ENCODE peak calls at places on chromosomes 11 and 22, in ten cellular contexts. V is fibroblast of lung; G is bronchial epithelial cell; S is left ventricle myocardium inferior; D is body of pancreas; B is CD8-positive, alpha-beta T cell; I is SK-N-SH; Z is adipocyte; P is IMR-90; X is heart left ventricle. H is an unnamed sample.

GRCh38 chr11:86551286-86551685 is 121.1 kb downstream of the ME3 start:
- DNase-seq in V (peak; percentile 98), G (peak; percentile 87), S (no peak), D (peak; percentile 67), B (no peak), I (no peak), Z (peak; percentile 75), P (peak; percentile 95), X (peak; percentile 33), H (no peak)

GRCh38 chr11:17810736-17811135 is 76.2 kb downstream of the KCNC1 start:
- DNase-seq in V (peak; percentile 62), G (no peak), S (no peak), D (no peak), B (no peak), I (peak; percentile 54), Z (peak; percentile 45), P (peak; percentile 52), X (no peak), H (no peak)

GRCh38 chr11:12100886-12101285 is 9.5 kb upstream of the MICAL2 start:
- DNase-seq in V (no peak), G (no peak), S (peak; percentile 64), D (no peak), B (no peak), I (no peak), Z (no peak), P (no peak), X (no peak), H (no peak)

GRCh38 chr11:95968585-95968984 is 44.7 kb upstream of the MTMR2 start:
- DNase-seq in V (no peak), G (no peak), S (no peak), D (no peak), B (no peak), I (no peak), Z (no peak), P (peak; percentile 12), X (no peak), H (no peak)

GRCh38 chr11:105577645-105578044 is 32.2 kb upstream of the GRIA4 start:
- DNase-seq in V (peak; percentile 2), G (peak; percentile 41), S (no peak), D (no peak), B (no peak), I (peak; percentile 17), Z (peak; percentile 38), P (peak; percentile 37), X (no peak), H (no peak)

GRCh38 chr11:65558002-65558784 is at the start of gene LTBP3:
- DNase-seq in V (peak; percentile 82), G (no peak), S (peak; percentile 87), D (peak; percentile 86), B (no peak), I (peak; percentile 90), Z (peak; percentile 91), P (peak; percentile 71), X (peak; percentile 84), H (peak; percentile 94)

GRCh38 chr11:112655386-112655785 is 305.8 kb upstream of the NCAM1 start:
- DNase-seq in V (peak; percentile 88), G (no peak), S (peak; percentile 87), D (peak; percentile 61), B (no peak), I (no peak), Z (no peak), P (peak; percentile 2), X (peak; percentile 90), H (no peak)

GRCh38 chr11:76763573-76764348 is 19.4 kb upstream of the TSKU start:
- DNase-seq in V (peak; percentile 95), G (peak; percentile 94), S (no peak), D (no peak), B (no peak), I (no peak), Z (peak; percentile 79), P (peak; percentile 95), X (peak; percentile 58), H (no peak)

GRCh38 chr11:13183094-13183825 is 94.3 kb upstream of the BMAL1 start:
- DNase-seq in V (peak; percentile 83), G (peak; percentile 69), S (no peak), D (no peak), B (no peak), I (peak; percentile 26), Z (peak; percentile 81), P (peak; percentile 54), X (no peak), H (no peak)

GRCh38 chr11:126391286-126391954 is 35.9 kb downstream of the ST3GAL4 start:
- DNase-seq in V (no peak), G (no peak), S (no peak), D (no peak), B (no peak), I (no peak), Z (no peak), P (no peak), X (no peak), H (no peak)

GRCh38 chr11:134235399-134235798 is 10.9 kb downstream of the VPS26B start:
- DNase-seq in V (no peak), G (no peak), S (no peak), D (no peak), B (no peak), I (no peak), Z (no peak), P (no peak), X (no peak), H (no peak)

GRCh38 chr22:43720718-43721117 is 91.4 kb downstream of the EFCAB6 start:
- DNase-seq in V (no peak), G (no peak), S (no peak), D (no peak), B (no peak), I (no peak), Z (no peak), P (no peak), X (no peak), H (no peak)

GRCh38 chr11:68020575-68020974 is 9.9 kb upstream of the NDUFS8 start:
- DNase-seq in V (no peak), G (no peak), S (no peak), D (no peak), B (no peak), I (peak; percentile 82), Z (peak; percentile 47), P (peak; percentile 35), X (no peak), H (peak; percentile 93)

GRCh38 chr22:41770715-41771452 is 29.6 kb upstream of the CCDC134 start:
- DNase-seq in V (no peak), G (peak; percentile 80), S (no peak), D (no peak), B (no peak), I (no peak), Z (no peak), P (no peak), X (no peak), H (no peak)

GRCh38 chr11:128453444-128454336 is 133.7 kb downstream of the ETS1 start:
- DNase-seq in V (peak; percentile 99), G (peak; percentile 95), S (peak; percentile 60), D (peak; percentile 66), B (no peak), I (no peak), Z (peak; percentile 78), P (peak; percentile 99), X (peak; percentile 75), H (no peak)

GRCh38 chr11:128448487-128448886 is 138.9 kb downstream of the ETS1 start:
- DNase-seq in V (peak; percentile 91), G (peak; percentile 94), S (no peak), D (peak; percentile 91), B (no peak), I (no peak), Z (no peak), P (peak; percentile 87), X (no peak), H (peak; percentile 38)

GRCh38 chr11:128451651-128452470 is 135.5 kb downstream of the ETS1 start:
- DNase-seq in V (peak; percentile 81), G (no peak), S (peak; percentile 62), D (peak; percentile 74), B (no peak), I (no peak), Z (peak; percentile 80), P (peak; percentile 57), X (peak; percentile 75), H (peak; percentile 58)

GRCh38 chr11:128448981-128449713 is 138.2 kb downstream of the ETS1 start:
- DNase-seq in V (peak; percentile 70), G (no peak), S (no peak), D (no peak), B (no peak), I (no peak), Z (no peak), P (no peak), X (no peak), H (no peak)

DNA sequence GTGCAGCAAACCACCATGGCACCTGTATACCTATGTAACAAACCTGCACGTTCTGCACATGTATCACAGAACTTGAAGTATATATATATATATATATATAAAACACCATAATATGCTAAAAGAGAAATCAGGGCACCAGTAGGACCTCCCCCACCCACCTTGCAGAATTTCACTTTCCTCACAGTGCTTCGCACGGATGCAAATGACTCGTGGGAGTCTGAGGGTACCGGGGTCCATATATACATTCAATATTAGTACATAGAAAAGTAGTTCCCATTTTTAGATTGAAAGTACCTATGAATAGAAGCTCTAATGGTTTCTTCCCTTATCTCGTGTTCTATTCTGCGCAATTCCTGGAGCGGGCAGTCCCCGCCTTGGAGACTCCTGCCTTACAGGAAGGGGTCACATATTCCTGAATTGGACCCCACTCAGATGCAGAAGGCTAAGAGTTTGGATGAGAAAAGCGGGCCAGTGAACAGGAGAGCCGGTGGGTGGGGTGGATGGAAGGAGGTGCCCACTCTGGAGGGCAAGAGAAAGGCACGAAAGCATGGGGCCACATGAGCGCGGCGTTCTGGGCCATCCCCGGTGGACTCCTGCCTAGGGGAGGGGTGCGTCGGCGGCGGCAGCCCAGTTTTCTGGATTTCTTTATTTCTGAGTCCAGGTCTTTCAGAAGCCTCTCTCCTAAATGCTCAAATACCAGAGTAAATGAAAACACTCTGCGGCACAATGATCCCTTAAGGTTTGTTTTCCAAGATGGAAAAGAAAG is 136.3 kb downstream of the ETS1 start:
- DNase-seq in V (no peak), G (no peak), S (no peak), D (no peak), B (no peak), I (no peak), Z (no peak), P (no peak), X (no peak), H (peak; percentile 26)
- H3K4me3 ChIP-seq in V (peak overlapping the region; percentile 15), G (no peak overlapping the region), S (peak overlapping the region; percentile 54), D (no peak overlapping the region), B (no peak overlapping the region), I (no peak overlapping the region), Z (peak overlapping the region; percentile 71), P (no peak overlapping the region), X (peak overlapping the region; percentile 40), H (no peak overlapping the region)

GRCh38 chr11:128690746-128691091 is 3.2 kb upstream of the FLI1 start:
- DNase-seq in V (no peak), G (peak; percentile 38), S (no peak), D (no peak), B (no peak), I (no peak), Z (no peak), P (no peak), X (peak; percentile 44), H (peak; percentile 26)
- H3K27me3 ChIP-seq in V (peaks cover 35% of the 10 kb centered on the region), G (peaks cover 22% of the 10 kb centered on the region), S (peaks cover 97% of the 10 kb centered on the region), D (peaks cover 35% of the 10 kb centered on the region), B (no peaks in the 10 kb centered on the region), I (peaks cover 6% of the 10 kb centered on the region), Z (peaks cover 46% of the 10 kb centered on the region), P (peaks cover 57% of the 10 kb centered on the region), X (peaks cover 27% of the 10 kb centered on the region), H (peaks cover 99% of the 10 kb centered on the region)

GRCh38 chr22:23270798-23271596 is 90.7 kb downstream of the BCR start:
- DNase-seq in V (no peak), G (no peak), S (no peak), D (no peak), B (no peak), I (no peak), Z (no peak), P (no peak), X (no peak), H (no peak)
- H3K36me3 ChIP-seq in V (peaks cover 14% of the 10 kb centered on the region), G (peaks cover 48% of the 10 kb centered on the region), S (peaks cover 74% of the 10 kb centered on the region), D (no peaks in the 10 kb centered on the region), B (peaks cover 26% of the 10 kb centered on the region), I (no peaks in the 10 kb centered on the region), Z (peaks cover 52% of the 10 kb centered on the region), P (peaks cover 45% of the 10 kb centered on the region), X (peaks cover 62% of the 10 kb centered on the region), H (peaks cover 27% of the 10 kb centered on the region)

GRCh38 chr11:9090488-9091043 is 833 bp downstream of the SCUBE2 start:
- DNase-seq in V (no peak), G (no peak), S (no peak), D (no peak), B (no peak), I (peak; percentile 52), Z (no peak), P (no peak), X (no peak), H (peak; percentile 61)
- H3K4me3 ChIP-seq in V (peak overlapping the region; percentile 34), G (peak overlapping the region; percentile 7), S (peak overlapping the region; percentile 68), D (peak overlapping the region; percentile 26), B (no peak overlapping the region), I (peak overlapping the region; percentile 56), Z (peak overlapping the region; percentile 69), P (peak overlapping the region; percentile 53), X (peak overlapping the region; percentile 61), H (peak overlapping the region; percentile 35)